ENCODE peak calls at places on chromosomes 5 and 9, in six cellular contexts. U, A, L, Z, S and G are unnamed samples.
A peak's percentile ranks its signal among the peaks of the same experiment; 100 is the strongest.

GRCh38 chr5:130138406-130139060 is 234.3 kb downstream of the CHSY3 start:
- DNase-seq in U (peak; percentile 71), A (no peak), L (no peak), Z (no peak), S (peak; percentile 15), G (no peak)

GRCh38 chr5:120683580-120683979 is 219.5 kb downstream of the PRR16 start:
- DNase-seq in U (no peak), A (no peak), L (no peak), Z (no peak), S (no peak), G (no peak)

GRCh38 chr9:109652971-109653370 is 127.0 kb upstream of the PALM2AKAP2 start:
- DNase-seq in U (peak; percentile 76), A (no peak), L (no peak), Z (no peak), S (peak; percentile 43), G (peak; percentile 17)

GRCh38 chr5:83554686-83555085 is 83.1 kb downstream of the VCAN start:
- DNase-seq in U (no peak), A (no peak), L (no peak), Z (no peak), S (no peak), G (no peak)

GRCh38 chr9:108445431-108446018 is 410.3 kb downstream of the ACTL7B start:
- DNase-seq in U (no peak), A (no peak), L (no peak), Z (no peak), S (no peak), G (no peak)

GRCh38 chr5:173148354-173148753 is 4.0 kb downstream of the BNIP1 start:
- DNase-seq in U (no peak), A (no peak), L (no peak), Z (no peak), S (no peak), G (no peak)

GRCh38 chr5:167899490-167899889 is 392.0 kb upstream of the WWC1 start:
- DNase-seq in U (no peak), A (no peak), L (no peak), Z (no peak), S (peak; percentile 13), G (peak; percentile 57)

GRCh38 chr5:180525363-180525762 is 31.2 kb downstream of the CNOT6 start:
- DNase-seq in U (no peak), A (no peak), L (no peak), Z (no peak), S (no peak), G (no peak)

GRCh38 chr5:111425205-111425604 is 87.1 kb downstream of the STARD4 start:
- DNase-seq in U (no peak), A (no peak), L (no peak), Z (no peak), S (no peak), G (no peak)

GRCh38 chr5:178123987-178124925 is 6.6 kb upstream of the RMND5B start:
- DNase-seq in U (no peak), A (no peak), L (no peak), Z (no peak), S (no peak), G (no peak)

GRCh38 chr9:21674894-21675293 is 127.5 kb upstream of the MTAP start:
- DNase-seq in U (no peak), A (no peak), L (no peak), Z (no peak), S (no peak), G (no peak)

GRCh38 chr9:93060746-93061259 is 2.3 kb downstream of the SUSD3 start:
- DNase-seq in U (no peak), A (no peak), L (no peak), Z (no peak), S (peak; percentile 34), G (peak; percentile 70)

GRCh38 chr9:114339130-114339908 is 9.7 kb downstream of the ORM2 start:
- DNase-seq in U (peak; percentile 66), A (peak; percentile 62), L (peak; percentile 88), Z (peak; percentile 72), S (peak; percentile 51), G (peak; percentile 44)

GRCh38 chr5:98927988-98928801 is 612 bp downstream of the CHD1 start:
- DNase-seq in U (peak; percentile 94), A (peak; percentile 48), L (no peak), Z (peak; percentile 86), S (peak; percentile 73), G (peak; percentile 50)

GRCh38 chr5:169121631-169122420 is 179.1 kb downstream of the SLIT3 start:
- DNase-seq in U (no peak), A (no peak), L (no peak), Z (no peak), S (no peak), G (peak; percentile 96)

DNA sequence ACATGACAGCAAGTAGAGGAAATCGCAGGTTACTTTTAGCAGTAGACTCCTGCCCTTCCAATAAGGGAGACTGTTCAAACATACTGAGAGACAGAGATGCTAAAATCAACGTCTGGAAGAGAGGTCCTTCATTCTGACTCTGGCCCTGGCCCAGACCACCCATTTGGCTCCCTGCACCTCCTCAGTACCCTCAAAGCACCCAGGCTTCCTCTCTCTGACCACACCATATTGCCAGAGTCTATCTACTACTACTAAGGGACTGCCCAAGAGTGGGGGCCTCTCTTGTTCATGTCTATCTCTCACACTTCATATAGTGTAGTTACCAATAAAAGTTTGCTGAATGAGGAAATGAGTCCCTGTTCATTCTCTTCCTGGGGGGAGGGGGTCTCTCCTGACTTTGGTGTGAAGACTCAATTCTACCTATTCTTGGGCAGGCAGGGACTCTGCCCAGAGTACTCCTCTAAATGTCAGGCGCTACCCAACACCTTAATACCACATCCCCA is 8.5 kb downstream of the B4GALT1 start:
- DNase-seq in U (no peak), A (no peak), L (no peak), Z (no peak), S (no peak), G (no peak)
- H3K4me3 ChIP-seq in U (peak overlapping the region; percentile 68), A (peak overlapping the region; percentile 8), L (no peak overlapping the region), Z (no peak overlapping the region), S (no peak overlapping the region), G (no peak overlapping the region)

DNA sequence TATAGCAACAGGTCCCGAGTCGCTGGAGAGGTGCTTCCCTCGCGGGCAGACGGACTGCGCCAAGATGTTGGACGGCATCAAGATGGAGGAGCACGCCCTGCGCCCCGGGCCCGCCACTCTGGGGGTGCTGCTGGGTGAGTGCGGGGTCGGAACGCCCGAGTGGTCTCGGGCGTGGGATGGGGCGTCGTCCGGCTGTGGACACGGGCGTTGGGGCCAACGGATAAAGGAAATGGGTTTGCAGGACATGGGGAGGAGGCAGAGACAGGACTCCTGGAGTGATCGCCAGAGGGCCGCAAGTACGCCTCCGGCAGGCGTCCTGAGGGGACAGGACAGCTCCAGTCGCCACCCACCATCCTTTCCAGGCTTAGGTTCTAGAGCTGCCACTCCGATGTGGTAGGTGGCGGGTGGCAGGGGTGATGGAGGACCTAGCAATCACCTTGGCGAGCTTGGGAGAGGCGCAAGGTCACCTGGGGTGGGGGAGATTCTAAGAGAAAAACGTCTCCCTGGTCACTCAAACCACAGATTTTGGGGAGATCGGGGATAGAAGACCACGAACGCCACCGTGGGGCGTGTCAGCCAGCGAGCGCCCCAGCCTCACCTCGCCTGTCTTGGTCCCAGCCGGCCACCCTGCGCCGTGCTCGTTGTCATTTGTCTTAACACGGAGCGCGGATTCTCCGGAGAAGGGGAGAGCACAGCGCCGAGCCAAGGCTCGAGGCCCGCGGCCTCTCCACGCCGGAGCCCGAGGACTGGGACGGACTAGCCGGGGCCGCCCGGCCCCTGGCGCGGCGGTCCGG is 924 bp downstream of the LMX1B start:
- DNase-seq in U (no peak), A (no peak), L (no peak), Z (no peak), S (no peak), G (no peak)
- H3K4me3 ChIP-seq in U (no peak overlapping the region), A (no peak overlapping the region), L (no peak overlapping the region), Z (no peak overlapping the region), S (no peak overlapping the region), G (no peak overlapping the region)

GRCh38 chr5:73305386-73305785 is 132.4 kb downstream of the TMEM174 start:
- DNase-seq in U (no peak), A (no peak), L (no peak), Z (no peak), S (no peak), G (no peak)

GRCh38 chr5:73304381-73304780 is 131.4 kb downstream of the TMEM174 start:
- DNase-seq in U (peak; percentile 25), A (no peak), L (no peak), Z (no peak), S (no peak), G (peak; percentile 87)

GRCh38 chr5:73302797-73303138 is 129.8 kb downstream of the TMEM174 start:
- DNase-seq in U (no peak), A (no peak), L (no peak), Z (no peak), S (no peak), G (no peak)

GRCh38 chr5:73301208-73302088 is 128.5 kb downstream of the TMEM174 start:
- DNase-seq in U (no peak), A (no peak), L (no peak), Z (no peak), S (no peak), G (no peak)

DNA sequence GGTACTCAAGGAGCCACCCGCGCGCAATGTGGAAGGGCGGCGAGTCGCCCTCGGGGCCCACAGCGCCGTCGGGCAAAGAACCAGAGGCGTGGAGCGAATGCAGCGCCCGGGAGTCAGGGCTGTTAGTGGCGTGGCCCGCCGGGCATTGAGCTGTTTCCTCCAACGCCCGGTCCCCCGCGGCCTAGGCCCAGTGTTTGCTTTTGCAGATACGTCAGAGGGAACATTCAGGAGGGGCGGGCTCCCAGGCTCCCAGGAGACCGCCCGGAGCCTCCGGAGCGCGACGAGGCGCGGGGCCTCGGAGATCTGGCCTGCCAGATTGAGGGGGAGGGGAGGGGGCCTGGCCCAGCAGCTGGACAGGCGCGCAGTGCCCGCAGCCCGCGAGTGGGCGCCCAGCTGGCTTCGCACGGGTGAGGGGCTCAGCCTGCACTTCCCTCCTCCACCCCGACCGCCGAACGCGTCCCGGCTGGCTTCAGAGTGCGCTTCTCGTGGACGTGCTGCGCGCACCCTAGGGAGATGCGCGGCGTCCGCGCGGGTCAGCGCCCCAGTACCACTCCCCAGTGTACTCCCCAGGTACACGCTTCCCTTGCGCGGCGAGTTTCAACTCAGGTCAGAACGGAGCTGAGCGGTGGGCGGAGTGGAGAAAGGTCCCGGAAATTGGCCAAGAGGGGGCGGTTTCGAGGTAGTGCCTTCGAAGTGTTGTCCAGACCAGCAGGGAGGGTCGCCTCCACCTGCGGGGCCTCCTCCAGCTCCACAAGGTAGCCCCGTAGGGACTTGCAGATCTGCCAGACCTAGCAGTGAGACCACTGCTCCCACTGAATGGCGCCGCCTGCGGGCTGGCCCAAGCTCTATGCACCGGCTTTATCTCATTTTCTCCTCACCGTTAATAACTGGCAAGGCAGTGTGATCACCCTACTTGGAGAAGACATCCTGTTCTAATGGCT is 130.4 kb downstream of the TMEM174 start:
- DNase-seq in U (no peak), A (no peak), L (no peak), Z (peak; percentile 20), S (peak; percentile 36), G (no peak)
- H3K4me3 ChIP-seq in U (no peak overlapping the region), A (no peak overlapping the region), L (no peak overlapping the region), Z (peak overlapping the region; percentile 2), S (no peak overlapping the region), G (no peak overlapping the region)

DNA sequence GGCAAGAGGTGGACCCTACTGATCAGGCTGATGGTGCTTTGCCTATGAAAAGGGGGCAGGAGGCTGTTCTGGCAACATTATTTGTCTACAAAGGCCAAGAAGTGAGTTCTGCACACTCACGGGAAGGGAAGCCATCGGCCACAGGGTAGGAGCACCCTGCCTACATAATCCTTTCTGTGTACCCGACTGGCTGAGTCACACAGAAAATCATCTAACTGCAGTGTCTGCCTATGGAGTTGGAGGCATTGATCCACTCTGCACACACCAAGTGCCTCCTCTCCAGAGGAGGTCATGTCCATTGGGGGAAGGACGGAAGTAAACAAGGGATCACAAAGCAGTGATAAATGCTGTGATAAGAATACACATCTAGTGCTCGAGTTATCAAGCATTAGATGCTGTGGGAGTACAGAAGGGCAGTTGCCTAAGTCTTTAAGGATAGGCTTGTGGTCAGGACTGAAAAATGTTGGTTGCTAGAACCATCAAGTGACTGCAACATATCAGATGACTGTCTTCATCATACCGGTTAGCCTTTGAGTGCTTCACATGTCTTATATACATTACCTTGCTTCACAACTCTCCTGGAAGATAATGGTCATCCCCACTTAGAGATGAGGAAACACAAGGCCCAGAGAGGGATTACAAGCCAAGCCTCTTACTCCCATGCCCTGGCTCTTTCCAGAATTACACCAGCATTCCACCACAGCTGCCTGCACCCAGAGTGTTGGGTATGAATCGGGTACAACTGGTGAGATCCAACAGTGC is 1.3 kb upstream of the SLC2A8 start:
- DNase-seq in U (no peak), A (no peak), L (peak; percentile 58), Z (no peak), S (no peak), G (peak; percentile 8)
- H3K4me3 ChIP-seq in U (no peak overlapping the region), A (no peak overlapping the region), L (no peak overlapping the region), Z (peak overlapping the region; percentile 66), S (no peak overlapping the region), G (no peak overlapping the region)